ENCODE peak calls at places on chromosomes 11 and 22, in eight cellular contexts. One of them, this sample, is unnamed.
A peak's percentile ranks its signal among the peaks of the same experiment; 100 is the strongest.

GRCh38 chr11:59174664-59175033 is 2.7 kb downstream of the DTX4 start:
- DNase-seq in tibial artery: no peak
- DNase-seq in NCI-H1092 treated with DMSO at 0.1 percent for 48 hours: no peak
- DNase-seq in NCI-H526 treated with DMSO at 0.1 percent for 48 hours: peak; percentile 12
- DNase-seq in NCI-H345: no peak
- DNase-seq in GM23248: peak; percentile 65
- DNase-seq in endothelial cell: no peak
- DNase-seq in substantia nigra: no peak
- DNase-seq in this sample: no peak

GRCh38 chr11:72741429-72741833 is 10.8 kb downstream of the ARAP1 start:
- DNase-seq in endothelial cell: peak; percentile 31
- DNase-seq in substantia nigra: peak; percentile 51
- DNase-seq in NCI-H1092 treated with DMSO at 0.1 percent for 48 hours: no peak
- DNase-seq in NCI-H345: no peak
- DNase-seq in NCI-H526 treated with DMSO at 0.1 percent for 48 hours: no peak
- DNase-seq in GM23248: no peak
- DNase-seq in tibial artery: no peak
- DNase-seq in this sample: no peak

GRCh38 chr22:37303821-37304274 is 21.5 kb downstream of the CYTH4 start:
- DNase-seq in endothelial cell: no peak
- DNase-seq in tibial artery: peak; percentile 37
- DNase-seq in NCI-H526 treated with DMSO at 0.1 percent for 48 hours: no peak
- DNase-seq in NCI-H345: no peak
- DNase-seq in GM23248: peak; percentile 96
- DNase-seq in substantia nigra: no peak
- DNase-seq in NCI-H1092 treated with DMSO at 0.1 percent for 48 hours: no peak
- DNase-seq in this sample: peak; percentile 56

GRCh38 chr11:68018730-68019190 is 8.6 kb downstream of the ALDH3B1 start:
- DNase-seq in tibial artery: no peak
- DNase-seq in GM23248: no peak
- DNase-seq in substantia nigra: no peak
- DNase-seq in NCI-H526 treated with DMSO at 0.1 percent for 48 hours: no peak
- DNase-seq in NCI-H345: no peak
- DNase-seq in NCI-H1092 treated with DMSO at 0.1 percent for 48 hours: no peak
- DNase-seq in endothelial cell: no peak
- DNase-seq in this sample: no peak

GRCh38 chr22:49406879-49407587 is 420.6 kb downstream of the BRD1 start:
- DNase-seq in tibial artery: no peak
- DNase-seq in NCI-H526 treated with DMSO at 0.1 percent for 48 hours: no peak
- DNase-seq in NCI-H1092 treated with DMSO at 0.1 percent for 48 hours: no peak
- DNase-seq in endothelial cell: no peak
- DNase-seq in substantia nigra: no peak
- DNase-seq in GM23248: no peak
- DNase-seq in NCI-H345: no peak
- DNase-seq in this sample: no peak

GRCh38 chr22:41501209-41501608 is 32.3 kb downstream of the ACO2 start:
- DNase-seq in substantia nigra: no peak
- DNase-seq in GM23248: peak; percentile 30
- DNase-seq in tibial artery: no peak
- DNase-seq in NCI-H1092 treated with DMSO at 0.1 percent for 48 hours: no peak
- DNase-seq in endothelial cell: no peak
- DNase-seq in NCI-H526 treated with DMSO at 0.1 percent for 48 hours: no peak
- DNase-seq in NCI-H345: no peak
- DNase-seq in this sample: no peak

GRCh38 chr11:60528465-60528864 is 13.3 kb downstream of the MS4A13 start:
- DNase-seq in substantia nigra: no peak
- DNase-seq in GM23248: no peak
- DNase-seq in NCI-H345: no peak
- DNase-seq in tibial artery: no peak
- DNase-seq in endothelial cell: no peak
- DNase-seq in NCI-H1092 treated with DMSO at 0.1 percent for 48 hours: no peak
- DNase-seq in NCI-H526 treated with DMSO at 0.1 percent for 48 hours: no peak
- DNase-seq in this sample: no peak

GRCh38 chr11:59791639-59792038 is 18.9 kb downstream of the MRPL16 start:
- DNase-seq in NCI-H526 treated with DMSO at 0.1 percent for 48 hours: no peak
- DNase-seq in NCI-H345: no peak
- DNase-seq in endothelial cell: no peak
- DNase-seq in GM23248: no peak
- DNase-seq in substantia nigra: no peak
- DNase-seq in NCI-H1092 treated with DMSO at 0.1 percent for 48 hours: no peak
- DNase-seq in tibial artery: no peak
- DNase-seq in this sample: no peak

GRCh38 chr11:65078151-65078550 is 5.7 kb downstream of the CDCA5 start:
- DNase-seq in GM23248: peak; percentile 46
- DNase-seq in tibial artery: no peak
- DNase-seq in NCI-H526 treated with DMSO at 0.1 percent for 48 hours: peak; percentile 22
- DNase-seq in endothelial cell: peak; percentile 65
- DNase-seq in substantia nigra: no peak
- DNase-seq in NCI-H1092 treated with DMSO at 0.1 percent for 48 hours: peak; percentile 34
- DNase-seq in NCI-H345: peak; percentile 46
- DNase-seq in this sample: no peak

GRCh38 chr11:125261471-125262087 is 97.0 kb downstream of the PKNOX2 start:
- DNase-seq in substantia nigra: no peak
- DNase-seq in endothelial cell: no peak
- DNase-seq in NCI-H345: no peak
- DNase-seq in tibial artery: no peak
- DNase-seq in NCI-H526 treated with DMSO at 0.1 percent for 48 hours: no peak
- DNase-seq in NCI-H1092 treated with DMSO at 0.1 percent for 48 hours: no peak
- DNase-seq in GM23248: no peak
- DNase-seq in this sample: no peak

GRCh38 chr11:18611196-18611595 is 11.6 kb downstream of the MISFA start:
- DNase-seq in NCI-H345: no peak
- DNase-seq in substantia nigra: no peak
- DNase-seq in GM23248: peak; percentile 51
- DNase-seq in tibial artery: no peak
- DNase-seq in NCI-H1092 treated with DMSO at 0.1 percent for 48 hours: no peak
- DNase-seq in endothelial cell: no peak
- DNase-seq in NCI-H526 treated with DMSO at 0.1 percent for 48 hours: no peak
- DNase-seq in this sample: no peak

GRCh38 chr11:47163898-47164297 is 12.8 kb downstream of the ARFGAP2 start:
- DNase-seq in NCI-H345: no peak
- DNase-seq in GM23248: no peak
- DNase-seq in tibial artery: no peak
- DNase-seq in substantia nigra: no peak
- DNase-seq in NCI-H526 treated with DMSO at 0.1 percent for 48 hours: no peak
- DNase-seq in endothelial cell: no peak
- DNase-seq in NCI-H1092 treated with DMSO at 0.1 percent for 48 hours: no peak
- DNase-seq in this sample: no peak

GRCh38 chr11:18599739-18600230 is at the start of gene MISFA:
- DNase-seq in GM23248: no peak
- DNase-seq in NCI-H345: no peak
- DNase-seq in endothelial cell: no peak
- DNase-seq in NCI-H526 treated with DMSO at 0.1 percent for 48 hours: no peak
- DNase-seq in NCI-H1092 treated with DMSO at 0.1 percent for 48 hours: no peak
- DNase-seq in substantia nigra: no peak
- DNase-seq in tibial artery: no peak
- DNase-seq in this sample: no peak

This sample was measured in ascending aorta.